ENCODE peak calls at places on chromosome 20, in four cellular contexts. One of them, this sample, is unnamed. For H3K4me1, the result is how much of the 10 kb centered on the place peaks cover.

GRCh38 chr20:61118429-61119224 is 133.4 kb upstream of the CDH4 start:
- DNase-seq in CD8-positive, alpha-beta T cell: no peak
- DNase-seq in SJSA1: peak
- DNase-seq in heart right ventricle: no peak
- DNase-seq in this sample: no peak

GRCh38 chr20:51284161-51284560 is 258.4 kb downstream of the NFATC2 start:
- DNase-seq in CD8-positive, alpha-beta T cell: no peak
- DNase-seq in SJSA1: no peak
- DNase-seq in heart right ventricle: no peak
- DNase-seq in this sample: no peak

GRCh38 chr20:31484001-31484400 is 8.9 kb downstream of the REM1 start:
- DNase-seq in CD8-positive, alpha-beta T cell: no peak
- DNase-seq in SJSA1: no peak
- DNase-seq in heart right ventricle: peak
- DNase-seq in this sample: no peak

GRCh38 chr20:31596831-31597482 is 8.1 kb upstream of the ID1 start:
- DNase-seq in CD8-positive, alpha-beta T cell: no peak
- DNase-seq in SJSA1: peak
- DNase-seq in heart right ventricle: no peak
- DNase-seq in this sample: no peak

GRCh38 chr20:19888269-19888669 is 128.9 kb upstream of the NAA20 start:
- DNase-seq in CD8-positive, alpha-beta T cell: no peak
- DNase-seq in SJSA1: no peak
- DNase-seq in heart right ventricle: no peak
- DNase-seq in this sample: peak

GRCh38 chr20:33006776-33007375 is 628 bp upstream of the BPIFB2 start:
- DNase-seq in CD8-positive, alpha-beta T cell: no peak
- DNase-seq in SJSA1: no peak
- DNase-seq in heart right ventricle: no peak
- DNase-seq in this sample: no peak

GRCh38 chr20:52552181-52552872 is 360.7 kb upstream of the ZFP64 start:
- DNase-seq in CD8-positive, alpha-beta T cell: no peak
- DNase-seq in SJSA1: peak
- DNase-seq in heart right ventricle: no peak
- DNase-seq in this sample: no peak

GRCh38 chr20:21522479-21523397 is 8.9 kb upstream of the NKX2-2 start:
- DNase-seq in CD8-positive, alpha-beta T cell: no peak
- DNase-seq in SJSA1: peak
- DNase-seq in heart right ventricle: no peak
- DNase-seq in this sample: peak

GRCh38 chr20:59082077-59082740 is 39.6 kb upstream of the PRELID3B start:
- DNase-seq in CD8-positive, alpha-beta T cell: no peak
- DNase-seq in SJSA1: no peak
- DNase-seq in heart right ventricle: no peak
- DNase-seq in this sample: no peak

GRCh38 chr20:326645-327031 is 1.3 kb downstream of the SOX12 start:
- DNase-seq in CD8-positive, alpha-beta T cell: peak
- DNase-seq in SJSA1: peak
- DNase-seq in heart right ventricle: no peak
- DNase-seq in this sample: peak

GRCh38 chr20:64101731-64102621 is 5.4 kb downstream of the NPBWR2 start:
- DNase-seq in CD8-positive, alpha-beta T cell: peak
- DNase-seq in SJSA1: no peak
- DNase-seq in heart right ventricle: peak
- DNase-seq in this sample: no peak

GRCh38 chr20:53647286-53647821 is 53.7 kb upstream of the ZNF217 start:
- DNase-seq in CD8-positive, alpha-beta T cell: no peak
- DNase-seq in SJSA1: no peak
- DNase-seq in heart right ventricle: no peak
- DNase-seq in this sample: no peak

GRCh38 chr20:25280574-25281535 is 33.0 kb downstream of the PYGB start:
- DNase-seq in CD8-positive, alpha-beta T cell: no peak
- DNase-seq in SJSA1: no peak
- DNase-seq in heart right ventricle: no peak
- DNase-seq in this sample: peak

GRCh38 chr20:32914031-32914430 is 55.3 kb downstream of the EFCAB8 start:
- DNase-seq in CD8-positive, alpha-beta T cell: peak
- DNase-seq in SJSA1: no peak
- DNase-seq in heart right ventricle: no peak
- DNase-seq in this sample: no peak

GRCh38 chr20:32227744-32228688 is 20.3 kb downstream of the POFUT1 start:
- DNase-seq in CD8-positive, alpha-beta T cell: no peak
- DNase-seq in SJSA1: no peak
- DNase-seq in heart right ventricle: peak
- DNase-seq in this sample: no peak

GRCh38 chr20:10558635-10559187 is 115.1 kb downstream of the JAG1 start:
- DNase-seq in CD8-positive, alpha-beta T cell: no peak
- DNase-seq in SJSA1: peak
- DNase-seq in heart right ventricle: no peak
- DNase-seq in this sample: no peak

GRCh38 chr20:34639755-34640222 is 37.1 kb downstream of the PIGU start:
- DNase-seq in CD8-positive, alpha-beta T cell: no peak
- DNase-seq in SJSA1: no peak
- DNase-seq in heart right ventricle: no peak
- DNase-seq in this sample: no peak

DNA sequence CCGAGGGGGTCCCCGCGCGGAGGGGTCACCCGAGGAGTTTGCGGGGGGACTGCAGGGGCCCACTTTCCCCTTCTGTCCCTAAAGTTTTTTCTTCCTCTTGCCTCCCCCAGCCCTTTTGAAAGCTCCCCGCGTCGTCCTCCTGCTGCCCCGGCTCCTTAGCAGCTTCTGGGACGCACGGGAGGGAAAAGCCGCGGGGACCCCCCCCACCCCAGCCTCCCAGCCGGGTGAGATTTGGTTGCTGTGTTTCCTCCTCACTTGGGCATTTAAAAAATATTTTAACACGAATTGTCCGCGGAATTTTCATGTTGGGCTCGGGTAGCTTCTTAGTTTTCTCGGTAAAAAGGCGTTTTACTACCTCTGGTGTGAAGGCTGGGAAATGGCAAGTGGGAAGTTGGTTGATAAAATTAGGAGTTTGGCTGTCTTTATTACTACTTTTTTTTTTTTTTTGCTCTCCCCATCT is 614 bp downstream of the NCOA3 start:
- DNase-seq in CD8-positive, alpha-beta T cell: no peak
- DNase-seq in SJSA1: peak
- DNase-seq in heart right ventricle: no peak
- DNase-seq in this sample: no peak
- H3K4me1 ChIP-seq in CD8-positive, alpha-beta T cell: under half
- H3K4me1 ChIP-seq in SJSA1: under half
- H3K4me1 ChIP-seq in heart right ventricle: under half
- H3K4me1 ChIP-seq in this sample: under half

GRCh38 chr20:49183444-49183843 is 4.7 kb downstream of the STAU1 start:
- DNase-seq in CD8-positive, alpha-beta T cell: no peak
- DNase-seq in SJSA1: no peak
- DNase-seq in heart right ventricle: no peak
- DNase-seq in this sample: no peak

GRCh38 chr20:49181265-49181877 is 6.8 kb downstream of the STAU1 start:
- DNase-seq in CD8-positive, alpha-beta T cell: no peak
- DNase-seq in SJSA1: no peak
- DNase-seq in heart right ventricle: no peak
- DNase-seq in this sample: no peak

GRCh38 chr20:49174183-49174582 is 14.0 kb downstream of the STAU1 start:
- DNase-seq in CD8-positive, alpha-beta T cell: no peak
- DNase-seq in SJSA1: no peak
- DNase-seq in heart right ventricle: no peak
- DNase-seq in this sample: no peak

GRCh38 chr20:49184691-49185070 is 3.5 kb downstream of the STAU1 start:
- DNase-seq in CD8-positive, alpha-beta T cell: no peak
- DNase-seq in SJSA1: no peak
- DNase-seq in heart right ventricle: no peak
- DNase-seq in this sample: no peak

DNA sequence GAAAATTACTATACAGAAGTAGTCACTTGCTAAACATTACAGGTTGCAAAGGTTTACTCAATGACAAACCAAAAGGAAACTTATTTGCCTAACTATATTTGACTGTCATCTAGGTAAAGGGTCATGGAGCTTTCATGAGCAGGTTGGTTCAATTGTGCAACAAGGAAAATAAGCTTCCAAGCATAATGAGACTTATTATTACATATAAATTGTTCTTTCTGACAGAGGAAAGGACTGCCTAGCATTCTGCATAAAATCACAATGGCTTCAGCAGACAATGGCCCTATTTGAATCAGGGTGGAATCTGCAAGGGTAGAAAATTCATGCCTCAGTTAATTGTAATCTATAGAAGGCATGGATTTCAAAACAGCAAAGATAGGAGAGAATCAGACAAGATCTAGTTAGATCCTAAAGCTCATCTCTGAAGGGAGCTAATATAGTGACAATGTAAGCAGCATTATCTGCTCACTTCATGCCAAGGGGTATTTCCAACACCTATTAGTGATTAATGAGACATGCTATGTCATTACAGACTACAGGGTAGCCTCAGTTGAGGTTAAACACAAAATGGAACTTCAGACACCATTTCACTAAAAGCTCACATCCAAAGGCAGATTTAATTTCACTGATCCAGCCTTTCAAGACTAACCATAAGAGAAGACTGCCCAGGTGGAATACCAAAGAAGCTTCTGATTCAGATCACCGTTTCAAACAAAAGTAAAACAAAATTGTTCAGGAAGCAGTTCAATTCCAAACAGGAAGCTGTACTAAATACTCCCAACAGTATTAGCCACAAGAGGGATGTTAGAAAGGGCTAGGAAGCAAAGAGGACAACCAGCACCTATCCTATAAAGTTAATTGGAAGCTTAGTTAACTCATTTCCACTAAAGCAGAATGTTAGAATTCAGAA is 8.5 kb downstream of the STAU1 start:
- DNase-seq in CD8-positive, alpha-beta T cell: no peak
- DNase-seq in SJSA1: no peak
- DNase-seq in heart right ventricle: no peak
- DNase-seq in this sample: no peak
- H3K4me1 ChIP-seq in CD8-positive, alpha-beta T cell: under half
- H3K4me1 ChIP-seq in SJSA1: under half
- H3K4me1 ChIP-seq in heart right ventricle: under half
- H3K4me1 ChIP-seq in this sample: under half

GRCh38 chr20:49986049-49986448 is 3.3 kb downstream of the SNAI1 start:
- DNase-seq in CD8-positive, alpha-beta T cell: no peak
- DNase-seq in SJSA1: peak
- DNase-seq in heart right ventricle: no peak
- DNase-seq in this sample: no peak
- H3K4me1 ChIP-seq in CD8-positive, alpha-beta T cell: under half
- H3K4me1 ChIP-seq in SJSA1: half or more
- H3K4me1 ChIP-seq in heart right ventricle: under half
- H3K4me1 ChIP-seq in this sample: under half

DNA sequence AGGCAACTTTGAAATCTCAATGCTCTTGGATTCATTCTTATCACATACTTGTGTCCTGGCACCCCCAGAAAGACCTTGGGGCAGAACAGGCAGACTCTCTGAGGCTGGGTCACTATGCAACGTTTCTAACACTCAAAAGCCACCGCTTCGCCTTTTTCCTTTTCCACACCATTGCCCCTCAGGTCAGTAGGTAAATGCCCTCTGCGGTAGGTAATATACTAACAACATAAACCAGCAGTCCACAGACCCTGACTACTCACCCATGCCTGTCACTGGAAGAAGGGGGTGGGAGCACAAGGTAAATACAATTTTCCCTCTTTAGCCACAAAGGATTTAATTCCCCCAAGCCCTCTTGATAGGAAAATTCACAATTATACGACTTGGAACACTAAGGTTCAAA is 6.5 kb upstream of the SPTLC3 start:
- DNase-seq in CD8-positive, alpha-beta T cell: no peak
- DNase-seq in SJSA1: no peak
- DNase-seq in heart right ventricle: no peak
- DNase-seq in this sample: no peak
- H3K4me1 ChIP-seq in CD8-positive, alpha-beta T cell: under half
- H3K4me1 ChIP-seq in SJSA1: under half
- H3K4me1 ChIP-seq in heart right ventricle: under half
- H3K4me1 ChIP-seq in this sample: under half

DNA sequence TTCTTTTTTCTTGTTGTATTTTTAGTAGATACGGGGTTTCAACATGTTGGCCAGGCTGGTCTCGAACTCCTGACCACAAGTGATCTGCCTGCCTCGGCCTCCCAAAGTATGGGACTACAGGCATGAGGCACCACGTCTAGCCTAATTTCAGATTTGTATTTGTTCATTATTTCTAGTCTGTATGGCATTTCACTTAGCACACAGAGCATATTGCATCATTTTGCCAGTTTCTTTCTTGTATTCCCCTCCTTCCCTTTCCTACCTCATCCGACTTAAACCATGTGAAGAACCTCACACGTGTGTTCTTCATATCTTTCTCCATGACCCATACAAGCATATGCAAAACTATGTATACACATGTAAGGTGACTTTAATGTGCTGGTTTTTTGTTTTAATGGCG is 470.0 kb downstream of the CBLN4 start:
- DNase-seq in CD8-positive, alpha-beta T cell: no peak
- DNase-seq in SJSA1: no peak
- DNase-seq in heart right ventricle: no peak
- DNase-seq in this sample: no peak
- H3K4me1 ChIP-seq in CD8-positive, alpha-beta T cell: under half
- H3K4me1 ChIP-seq in SJSA1: under half
- H3K4me1 ChIP-seq in heart right ventricle: under half
- H3K4me1 ChIP-seq in this sample: under half

GRCh38 chr20:36847009-36847709 is 28.8 kb upstream of the TLDC2 start:
- DNase-seq in CD8-positive, alpha-beta T cell: no peak
- DNase-seq in SJSA1: no peak
- DNase-seq in heart right ventricle: peak
- DNase-seq in this sample: peak

GRCh38 chr20:36849333-36850065 is 26.4 kb upstream of the TLDC2 start:
- DNase-seq in CD8-positive, alpha-beta T cell: no peak
- DNase-seq in SJSA1: no peak
- DNase-seq in heart right ventricle: no peak
- DNase-seq in this sample: no peak

GRCh38 chr20:36848677-36849076 is 27.3 kb upstream of the TLDC2 start:
- DNase-seq in CD8-positive, alpha-beta T cell: no peak
- DNase-seq in SJSA1: no peak
- DNase-seq in heart right ventricle: no peak
- DNase-seq in this sample: no peak

GRCh38 chr20:36847710-36848040 is 28.3 kb upstream of the TLDC2 start:
- DNase-seq in CD8-positive, alpha-beta T cell: no peak
- DNase-seq in SJSA1: no peak
- DNase-seq in heart right ventricle: no peak
- DNase-seq in this sample: no peak

DNA sequence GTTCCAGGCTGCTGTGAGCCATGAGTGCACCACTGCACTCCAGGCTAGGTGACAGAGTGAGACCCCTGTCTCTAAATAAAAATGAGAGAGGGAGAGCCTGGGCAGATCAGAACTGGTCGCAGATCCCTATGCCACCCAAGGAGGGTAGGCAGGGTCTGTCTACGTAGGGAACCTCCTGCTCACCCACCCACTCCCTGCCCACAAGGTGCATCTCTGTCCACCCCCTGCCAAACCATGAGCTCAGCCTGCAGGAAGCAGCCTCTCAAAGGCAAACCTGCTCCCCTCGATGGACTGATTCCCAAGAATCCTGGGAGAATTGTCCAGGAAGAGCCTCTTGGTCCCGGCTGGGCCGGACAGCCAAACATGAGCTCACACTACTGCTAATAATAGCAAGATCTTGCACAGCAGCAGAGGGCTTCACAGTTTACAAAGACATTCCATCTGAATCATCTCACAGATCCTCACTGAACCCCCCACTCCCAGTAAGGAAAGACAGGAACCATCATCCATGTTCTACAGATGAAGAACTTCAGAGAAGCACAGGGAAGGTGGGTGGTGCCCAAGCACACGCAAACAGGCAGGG is 27.8 kb upstream of the TLDC2 start:
- DNase-seq in CD8-positive, alpha-beta T cell: no peak
- DNase-seq in SJSA1: peak
- DNase-seq in heart right ventricle: peak
- DNase-seq in this sample: no peak
- H3K4me1 ChIP-seq in CD8-positive, alpha-beta T cell: under half
- H3K4me1 ChIP-seq in SJSA1: under half
- H3K4me1 ChIP-seq in heart right ventricle: under half
- H3K4me1 ChIP-seq in this sample: under half

GRCh38 chr20:45101333-45101850 is 465 bp upstream of the KCNS1 start:
- DNase-seq in CD8-positive, alpha-beta T cell: peak
- DNase-seq in SJSA1: no peak
- DNase-seq in heart right ventricle: no peak
- DNase-seq in this sample: peak
- H3K4me1 ChIP-seq in CD8-positive, alpha-beta T cell: under half
- H3K4me1 ChIP-seq in SJSA1: under half
- H3K4me1 ChIP-seq in heart right ventricle: under half
- H3K4me1 ChIP-seq in this sample: under half